ENCODE peak calls at places on chromosomes 6 and 20, in five cellular contexts. One of them, this sample, is unnamed.

GRCh38 chr6:107532707-107533106 is 42.8 kb downstream of the SOBP start:
- DNase-seq in breast epithelium: no peak
- DNase-seq in A549: no peak
- DNase-seq in prostate gland: no peak
- DNase-seq in heart left ventricle: peak; percentile 42
- DNase-seq in this sample: no peak

GRCh38 chr6:98641929-98642328 is 192.4 kb upstream of the POU3F2 start:
- DNase-seq in heart left ventricle: no peak
- DNase-seq in prostate gland: no peak
- DNase-seq in breast epithelium: no peak
- DNase-seq in A549: no peak
- DNase-seq in this sample: no peak

GRCh38 chr6:155985660-155986138 is 530.1 kb upstream of the NOX3 start:
- DNase-seq in breast epithelium: no peak
- DNase-seq in heart left ventricle: peak; percentile 38
- DNase-seq in prostate gland: peak; percentile 7
- DNase-seq in A549: no peak
- DNase-seq in this sample: peak; percentile 18

GRCh38 chr6:133466666-133467065 is 225.5 kb downstream of the EYA4 start:
- DNase-seq in A549: no peak
- DNase-seq in heart left ventricle: no peak
- DNase-seq in prostate gland: no peak
- DNase-seq in breast epithelium: no peak
- DNase-seq in this sample: no peak

GRCh38 chr6:34829137-34829536 is 37.3 kb downstream of the BLTP3A start:
- DNase-seq in heart left ventricle: no peak
- DNase-seq in breast epithelium: no peak
- DNase-seq in prostate gland: no peak
- DNase-seq in A549: no peak
- DNase-seq in this sample: no peak

GRCh38 chr6:10322991-10323390 is 91.9 kb downstream of the TFAP2A start:
- DNase-seq in breast epithelium: no peak
- DNase-seq in A549: no peak
- DNase-seq in heart left ventricle: no peak
- DNase-seq in prostate gland: no peak
- DNase-seq in this sample: no peak

GRCh38 chr6:125099211-125100017 is 54.2 kb upstream of the TPD52L1 start:
- DNase-seq in A549: peak; percentile 85
- DNase-seq in breast epithelium: peak; percentile 53
- DNase-seq in prostate gland: peak; percentile 24
- DNase-seq in heart left ventricle: peak; percentile 60
- DNase-seq in this sample: peak; percentile 43

GRCh38 chr6:15921243-15921642 is 207.6 kb upstream of the MYLIP start:
- DNase-seq in A549: no peak
- DNase-seq in prostate gland: no peak
- DNase-seq in breast epithelium: no peak
- DNase-seq in heart left ventricle: no peak
- DNase-seq in this sample: no peak

GRCh38 chr20:46458891-46459750 is 52.7 kb upstream of the ELMO2 start:
- DNase-seq in prostate gland: peak; percentile 76
- DNase-seq in A549: no peak
- DNase-seq in breast epithelium: no peak
- DNase-seq in heart left ventricle: no peak
- DNase-seq in this sample: no peak

GRCh38 chr6:33812669-33813068 is 8.9 kb upstream of the MLN start:
- DNase-seq in A549: peak; percentile 35
- DNase-seq in heart left ventricle: peak; percentile 25
- DNase-seq in breast epithelium: no peak
- DNase-seq in prostate gland: no peak
- DNase-seq in this sample: no peak

GRCh38 chr20:61860588-61860987 is 205.1 kb downstream of the TAF4 start:
- DNase-seq in prostate gland: no peak
- DNase-seq in heart left ventricle: no peak
- DNase-seq in A549: no peak
- DNase-seq in breast epithelium: no peak
- DNase-seq in this sample: no peak

GRCh38 chr6:157227202-157228166 is 95.8 kb downstream of the TMEM242 start:
- DNase-seq in A549: no peak
- DNase-seq in breast epithelium: peak; percentile 35
- DNase-seq in prostate gland: no peak
- DNase-seq in heart left ventricle: no peak
- DNase-seq in this sample: no peak

GRCh38 chr6:151056230-151056907 is 183.4 kb upstream of the AKAP12 start:
- DNase-seq in A549: no peak
- DNase-seq in heart left ventricle: no peak
- DNase-seq in breast epithelium: no peak
- DNase-seq in prostate gland: no peak
- DNase-seq in this sample: no peak

GRCh38 chr20:55194947-55195346 is 719.6 kb downstream of the DOK5 start:
- DNase-seq in heart left ventricle: no peak
- DNase-seq in breast epithelium: no peak
- DNase-seq in prostate gland: no peak
- DNase-seq in A549: no peak
- DNase-seq in this sample: no peak

GRCh38 chr6:42452171-42453026 is 673 bp upstream of the TRERF1 start:
- DNase-seq in prostate gland: peak; percentile 72
- DNase-seq in breast epithelium: peak; percentile 73
- DNase-seq in A549: peak; percentile 86
- DNase-seq in heart left ventricle: peak; percentile 80
- DNase-seq in this sample: peak; percentile 77
- TF ChIP-seq POLR2A in prostate gland: peak; percentile 56
- TF ChIP-seq POLR2A in breast epithelium: no peak
- TF ChIP-seq POLR2A in A549: peak; percentile 68
- TF ChIP-seq POLR2A in heart left ventricle: peak; percentile 15
- TF ChIP-seq POLR2A in this sample: no peak

GRCh38 chr6:1503811-1504210 is 105.9 kb upstream of the FOXC1 start:
- DNase-seq in prostate gland: no peak
- DNase-seq in breast epithelium: no peak
- DNase-seq in A549: no peak
- DNase-seq in heart left ventricle: no peak
- DNase-seq in this sample: no peak
- TF ChIP-seq POLR2A in prostate gland: no peak
- TF ChIP-seq POLR2A in breast epithelium: no peak
- TF ChIP-seq POLR2A in A549: no peak
- TF ChIP-seq POLR2A in heart left ventricle: no peak
- TF ChIP-seq POLR2A in this sample: no peak

GRCh38 chr6:26157838-26158580 is 70.8 kb downstream of the HFE start:
- DNase-seq in A549: peak; percentile 96
- DNase-seq in prostate gland: peak; percentile 95
- DNase-seq in heart left ventricle: peak; percentile 85
- DNase-seq in breast epithelium: peak; percentile 87
- DNase-seq in this sample: peak; percentile 78

GRCh38 chr6:26156105-26156849 is 69.0 kb downstream of the HFE start:
- DNase-seq in breast epithelium: peak; percentile 96
- DNase-seq in A549: peak; percentile 83
- DNase-seq in heart left ventricle: peak; percentile 92
- DNase-seq in prostate gland: peak; percentile 93
- DNase-seq in this sample: peak; percentile 93

GRCh38 chr6:26156850-26157149 is 69.6 kb downstream of the HFE start:
- DNase-seq in prostate gland: peak; percentile 58
- DNase-seq in breast epithelium: no peak
- DNase-seq in A549: no peak
- DNase-seq in heart left ventricle: no peak
- DNase-seq in this sample: peak; percentile 69

GRCh38 chr6:26158581-26159416 is 71.6 kb downstream of the HFE start:
- DNase-seq in breast epithelium: peak; percentile 69
- DNase-seq in prostate gland: peak; percentile 88
- DNase-seq in A549: peak; percentile 55
- DNase-seq in heart left ventricle: peak; percentile 61
- DNase-seq in this sample: peak; percentile 74

DNA sequence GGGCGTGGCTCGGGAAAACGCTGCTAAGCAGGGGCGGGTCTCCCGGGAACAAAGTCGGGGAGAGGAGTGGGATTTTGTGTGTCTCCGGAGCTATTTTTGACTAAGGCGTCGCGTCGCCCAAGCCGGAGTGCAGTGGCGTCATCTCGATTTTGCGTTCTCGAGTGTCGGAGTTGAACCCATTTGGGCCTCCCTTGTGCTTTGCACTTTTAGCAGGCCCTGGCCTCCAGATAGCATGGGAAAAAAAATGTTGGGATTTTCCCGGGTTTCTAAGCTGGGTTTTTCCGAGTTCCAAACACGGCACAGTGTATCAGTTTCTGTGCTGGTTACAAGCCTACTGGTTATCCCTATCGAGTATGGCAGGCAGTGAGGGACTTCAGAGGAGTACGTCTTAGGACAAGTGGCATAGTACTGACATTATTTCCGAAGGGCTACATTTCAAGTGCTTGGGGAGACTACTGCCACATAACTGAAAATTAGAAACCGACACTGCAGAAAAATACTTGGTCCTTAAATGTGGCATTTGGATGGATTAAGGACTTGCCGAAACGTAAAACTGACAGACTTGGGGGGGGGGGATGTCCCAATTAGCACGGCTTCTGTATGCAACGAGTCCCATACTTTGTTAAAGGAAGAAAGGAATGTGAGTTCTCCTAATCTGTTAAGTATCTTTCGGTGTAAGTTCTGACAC is 70.1 kb downstream of the HFE start:
- DNase-seq in A549: no peak
- DNase-seq in heart left ventricle: peak; percentile 66
- DNase-seq in prostate gland: no peak
- DNase-seq in breast epithelium: peak; percentile 73
- DNase-seq in this sample: no peak
- TF ChIP-seq POLR2A in A549: peak; percentile 51
- TF ChIP-seq POLR2A in heart left ventricle: no peak
- TF ChIP-seq POLR2A in prostate gland: peak; percentile 72
- TF ChIP-seq POLR2A in breast epithelium: peak; percentile 87
- TF ChIP-seq POLR2A in this sample: no peak

GRCh38 chr6:37210313-37210898 is 40.5 kb downstream of the PIM1 start:
- DNase-seq in prostate gland: peak; percentile 86
- DNase-seq in breast epithelium: peak; percentile 67
- DNase-seq in heart left ventricle: peak; percentile 64
- DNase-seq in A549: peak; percentile 77
- DNase-seq in this sample: peak; percentile 72
- TF ChIP-seq POLR2A in prostate gland: no peak
- TF ChIP-seq POLR2A in breast epithelium: no peak
- TF ChIP-seq POLR2A in heart left ventricle: no peak
- TF ChIP-seq POLR2A in A549: no peak
- TF ChIP-seq POLR2A in this sample: no peak

DNA sequence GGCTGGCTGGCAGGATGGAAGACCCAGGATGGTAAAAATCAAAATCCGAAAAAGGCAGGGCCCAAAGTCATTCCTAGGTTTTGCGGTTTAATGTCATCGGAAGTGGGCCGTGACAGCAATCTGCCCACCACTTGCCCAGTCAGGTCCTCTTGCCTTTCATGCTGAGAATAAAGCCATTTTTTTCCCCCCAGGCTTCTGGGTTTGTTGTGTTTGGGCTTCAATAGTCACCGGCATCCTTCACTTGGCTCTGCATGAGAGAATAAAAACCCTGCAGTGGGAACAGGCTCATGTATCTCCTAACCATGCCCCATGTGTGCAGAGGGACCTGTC is 56.1 kb downstream of the MEP1A start:
- DNase-seq in A549: no peak
- DNase-seq in prostate gland: no peak
- DNase-seq in heart left ventricle: no peak
- DNase-seq in breast epithelium: no peak
- DNase-seq in this sample: no peak
- TF ChIP-seq POLR2A in A549: no peak
- TF ChIP-seq POLR2A in prostate gland: no peak
- TF ChIP-seq POLR2A in heart left ventricle: no peak
- TF ChIP-seq POLR2A in breast epithelium: no peak
- TF ChIP-seq POLR2A in this sample: no peak

GRCh38 chr6:36383608-36384007 is 3.9 kb downstream of the ETV7 start:
- DNase-seq in breast epithelium: no peak
- DNase-seq in A549: peak; percentile 34
- DNase-seq in heart left ventricle: no peak
- DNase-seq in prostate gland: no peak
- DNase-seq in this sample: no peak

GRCh38 chr6:36386495-36387439 is 702 bp downstream of the ETV7 start:
- DNase-seq in A549: peak; percentile 13
- DNase-seq in breast epithelium: no peak
- DNase-seq in heart left ventricle: peak; percentile 16
- DNase-seq in prostate gland: peak; percentile 30
- DNase-seq in this sample: peak; percentile 41

GRCh38 chr6:36384095-36384494 is 3.4 kb downstream of the ETV7 start:
- DNase-seq in A549: no peak
- DNase-seq in breast epithelium: no peak
- DNase-seq in prostate gland: no peak
- DNase-seq in heart left ventricle: no peak
- DNase-seq in this sample: no peak

GRCh38 chr6:36389353-36389752 is 1.9 kb upstream of the ETV7 start:
- DNase-seq in prostate gland: no peak
- DNase-seq in breast epithelium: no peak
- DNase-seq in heart left ventricle: no peak
- DNase-seq in A549: no peak
- DNase-seq in this sample: no peak

DNA sequence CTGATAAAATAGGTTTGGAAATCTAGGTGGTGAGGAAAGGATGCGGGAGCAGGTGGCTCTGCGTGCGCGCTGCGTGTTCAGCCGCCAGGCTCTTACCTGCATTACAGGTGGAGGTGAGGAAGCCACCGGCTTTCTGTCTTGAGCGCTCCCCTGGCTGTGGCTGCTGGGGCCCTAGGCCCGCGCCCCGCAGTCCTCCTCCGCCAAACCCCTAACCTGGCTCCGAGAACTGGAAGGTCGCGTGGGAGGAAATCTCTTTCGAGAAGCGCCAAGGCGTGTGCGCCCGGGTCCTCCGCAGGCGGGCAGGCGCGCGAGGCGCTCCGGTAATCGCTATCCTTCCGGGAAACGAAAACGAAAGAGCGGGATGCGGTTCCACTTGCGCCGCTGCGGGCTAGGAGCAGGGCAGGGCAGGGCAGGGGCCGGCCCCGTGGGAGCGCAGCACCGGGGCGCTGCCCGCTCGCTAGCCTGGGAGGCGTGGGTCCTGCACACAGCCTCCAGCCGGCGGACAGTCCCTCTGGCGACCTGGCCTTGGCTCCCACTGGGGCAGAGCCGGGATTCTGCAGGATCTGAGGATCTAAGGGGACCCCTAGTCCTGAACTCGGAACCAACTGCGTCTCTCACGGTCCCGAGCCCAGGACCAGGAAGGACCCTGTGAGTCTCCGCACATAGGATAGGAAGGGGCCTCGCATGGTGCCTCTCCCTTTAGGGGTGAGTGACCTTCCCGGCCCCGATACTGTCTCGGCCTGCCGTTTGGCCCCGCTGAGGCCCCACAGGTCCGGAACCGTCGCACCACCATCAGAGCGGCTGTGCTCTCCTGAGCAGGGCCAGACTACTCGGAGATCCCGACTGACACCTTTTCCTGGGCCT is at the start of gene ETV7:
- DNase-seq in breast epithelium: no peak
- DNase-seq in A549: no peak
- DNase-seq in prostate gland: peak; percentile 23
- DNase-seq in heart left ventricle: peak; percentile 11
- DNase-seq in this sample: peak; percentile 25
- TF ChIP-seq POLR2A in breast epithelium: no peak
- TF ChIP-seq POLR2A in A549: no peak
- TF ChIP-seq POLR2A in prostate gland: peak; percentile 13
- TF ChIP-seq POLR2A in heart left ventricle: no peak
- TF ChIP-seq POLR2A in this sample: no peak